ENCODE peak calls at places on chromosome 18, in ten cellular contexts. U, S, H, M, Q, B, D, Y, G and N are unnamed samples.

GRCh38 chr18:11004294-11004693 is 145.1 kb downstream of the PIEZO2 start:
- DNase-seq in S (peak; percentile 48), Q (no peak), Y (no peak), G (no peak), M (no peak), B (no peak), H (no peak), U (no peak), D (no peak), N (no peak)

GRCh38 chr18:28032177-28032576 is 144.8 kb downstream of the CDH2 start:
- DNase-seq in Y (no peak), S (no peak), B (no peak), M (no peak), H (no peak), Q (no peak), D (no peak), G (no peak), U (no peak), N (no peak)

GRCh38 chr18:43789234-43790000 is 512.1 kb upstream of the SYT4 start:
- DNase-seq in Y (no peak), B (no peak), U (peak; percentile 23), M (no peak), G (no peak), Q (no peak), D (no peak), S (peak; percentile 73), H (no peak), N (no peak)

GRCh38 chr18:35106845-35107148 is 65.6 kb downstream of the MAPRE2 start:
- DNase-seq in S (no peak), Q (no peak), D (no peak), H (no peak), G (no peak), U (no peak), B (no peak), Y (no peak), M (no peak), N (peak; percentile 44)

GRCh38 chr18:6280344-6280743 is 134.4 kb downstream of the L3MBTL4 start:
- DNase-seq in G (no peak), M (no peak), Y (no peak), H (no peak), B (no peak), U (no peak), S (no peak), D (no peak), Q (no peak), N (no peak)

GRCh38 chr18:57807336-57808117 is 4.4 kb upstream of the ATP8B1 start:
- DNase-seq in Y (no peak), M (no peak), U (no peak), G (no peak), D (no peak), B (no peak), H (no peak), Q (no peak), S (peak; percentile 77), N (no peak)

GRCh38 chr18:45617284-45617683 is 2.0 kb downstream of the SLC14A2 start:
- DNase-seq in D (peak; percentile 38), M (peak; percentile 88), B (peak; percentile 85), Y (no peak), G (no peak), U (no peak), H (no peak), S (peak; percentile 92), Q (no peak), N (no peak)

GRCh38 chr18:8367217-8367988 is 241.8 kb upstream of the RAB12 start:
- DNase-seq in U (peak; percentile 90), S (no peak), G (peak; percentile 57), Y (no peak), M (no peak), H (peak; percentile 2), B (peak; percentile 70), Q (peak; percentile 55), D (peak; percentile 90), N (peak; percentile 39)

GRCh38 chr18:711693-712400 is 583 bp downstream of the ENOSF1 start:
- DNase-seq in D (peak; percentile 55), Y (peak; percentile 53), G (no peak), S (peak; percentile 96), B (peak; percentile 76), H (peak; percentile 55), Q (peak; percentile 78), M (peak; percentile 79), U (peak; percentile 56), N (peak; percentile 79)

GRCh38 chr18:47737198-47737830 is 193.1 kb downstream of the SMAD2 start:
- DNase-seq in S (no peak), D (no peak), B (no peak), U (no peak), G (no peak), H (no peak), Y (no peak), Q (no peak), M (no peak), N (no peak)

GRCh38 chr18:27202771-27203170 is 17.7 kb upstream of the CHST9 start:
- DNase-seq in S (no peak), Y (no peak), D (no peak), H (no peak), B (no peak), M (no peak), G (no peak), Q (no peak), U (no peak), N (no peak)

GRCh38 chr18:36798738-36799473 is 29.9 kb downstream of the TPGS2 start:
- DNase-seq in U (peak; percentile 76), H (no peak), S (no peak), M (no peak), B (no peak), G (no peak), Q (no peak), Y (no peak), D (no peak), N (no peak)

GRCh38 chr18:9695605-9696004 is 12.5 kb upstream of the RAB31 start:
- DNase-seq in B (no peak), H (no peak), D (peak; percentile 32), S (no peak), G (no peak), U (no peak), Q (no peak), Y (no peak), M (no peak), N (no peak)

GRCh38 chr18:50560681-50561629 is 1.1 kb downstream of the MAPK4 start:
- DNase-seq in G (no peak), D (peak; percentile 78), B (no peak), S (no peak), Y (no peak), U (peak; percentile 61), M (no peak), Q (peak; percentile 64), H (no peak), N (no peak)

GRCh38 chr18:59383831-59384230 is 24.8 kb upstream of the LMAN1 start:
- DNase-seq in B (no peak), D (no peak), G (no peak), S (no peak), H (no peak), U (peak; percentile 89), Q (no peak), M (no peak), Y (no peak), N (no peak)

GRCh38 chr18:62944454-62944853 is 229.1 kb downstream of the PHLPP1 start:
- DNase-seq in Q (no peak), D (no peak), S (peak; percentile 20), U (no peak), H (no peak), M (no peak), G (no peak), B (no peak), Y (no peak), N (no peak)

GRCh38 chr18:42340423-42341009 is 385.5 kb downstream of the PIK3C3 start:
- DNase-seq in Y (no peak), G (no peak), M (no peak), Q (no peak), B (no peak), D (no peak), H (no peak), S (no peak), U (no peak), N (no peak)

GRCh38 chr18:37385846-37386435 is 179.7 kb downstream of the CELF4 start:
- DNase-seq in G (no peak), U (peak; percentile 56), Y (no peak), D (no peak), S (peak; percentile 58), B (no peak), Q (no peak), M (no peak), H (no peak), N (peak; percentile 18)

GRCh38 chr18:26579941-26580618 is 31.7 kb upstream of the KCTD1 start:
- DNase-seq in B (no peak), G (no peak), D (no peak), U (no peak), S (no peak), H (no peak), Y (no peak), Q (peak; percentile 62), M (no peak), N (no peak)

DNA sequence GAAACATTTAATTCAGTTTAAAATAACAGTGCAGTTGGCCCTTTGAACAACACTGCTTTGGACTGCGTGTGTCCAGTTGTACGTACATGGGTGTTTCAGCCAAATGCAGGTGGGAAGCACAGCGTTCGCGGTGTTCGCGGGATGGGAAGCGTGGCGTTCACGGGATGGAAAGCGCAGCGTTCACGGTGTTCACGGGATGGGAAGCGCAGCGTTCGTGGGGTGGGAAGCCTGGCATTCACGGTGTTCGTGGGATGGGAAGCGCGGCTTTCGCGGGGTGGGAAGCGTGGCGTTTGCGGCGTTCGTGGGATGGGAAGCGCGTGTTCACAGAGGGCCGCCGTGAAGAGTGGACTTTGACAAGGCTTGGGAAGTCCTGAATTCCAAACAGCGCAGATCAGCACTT is 47.6 kb downstream of the CTDP1 start:
- DNase-seq in H (no peak), M (no peak), Y (no peak), G (no peak), S (no peak), Q (no peak), B (no peak), U (no peak), D (peak; percentile 59), N (no peak)
- H3K36me3 ChIP-seq in H (peaks cover 75% of the 10 kb centered on the region), M (no peaks in the 10 kb centered on the region), Y (peaks cover 4% of the 10 kb centered on the region), G (peaks cover 20% of the 10 kb centered on the region), S (peaks cover 18% of the 10 kb centered on the region), Q (peaks cover 17% of the 10 kb centered on the region), B (no peaks in the 10 kb centered on the region), U (peaks cover 10% of the 10 kb centered on the region), D (peaks cover 60% of the 10 kb centered on the region), N (peaks cover 62% of the 10 kb centered on the region)

GRCh38 chr18:51637881-51638280 is 440.4 kb upstream of the MEX3C start:
- DNase-seq in Q (no peak), G (no peak), B (no peak), Y (no peak), U (no peak), S (no peak), D (no peak), H (no peak), M (no peak), N (no peak)
- H3K9me3 ChIP-seq in Q (no peaks in the 10 kb centered on the region), G (peaks cover 3% of the 10 kb centered on the region), B (peaks cover 4% of the 10 kb centered on the region), Y (no peaks in the 10 kb centered on the region), U (peaks cover 29% of the 10 kb centered on the region), S (no peaks in the 10 kb centered on the region), D (no peaks in the 10 kb centered on the region), H (no peaks in the 10 kb centered on the region), M (no peaks in the 10 kb centered on the region), N (no peaks in the 10 kb centered on the region)

GRCh38 chr18:22951823-22952222 is 18.7 kb downstream of the RBBP8 start:
- DNase-seq in Y (no peak), S (no peak), D (no peak), M (no peak), Q (no peak), U (no peak), G (no peak), B (no peak), H (no peak), N (no peak)
- H3K36me3 ChIP-seq in Y (peaks cover 29% of the 10 kb centered on the region), S (no peaks in the 10 kb centered on the region), D (peaks cover 27% of the 10 kb centered on the region), M (no peaks in the 10 kb centered on the region), Q (no peaks in the 10 kb centered on the region), U (peaks cover 32% of the 10 kb centered on the region), G (no peaks in the 10 kb centered on the region), B (no peaks in the 10 kb centered on the region), H (no peaks in the 10 kb centered on the region), N (no peaks in the 10 kb centered on the region)

GRCh38 chr18:49189772-49190171 is 239.0 kb upstream of the SMAD7 start:
- DNase-seq in S (no peak), Y (no peak), Q (no peak), B (no peak), D (no peak), H (no peak), M (no peak), G (no peak), U (no peak), N (no peak)
- H3K9me3 ChIP-seq in S (no peaks in the 10 kb centered on the region), Y (no peaks in the 10 kb centered on the region), Q (no peaks in the 10 kb centered on the region), B (no peaks in the 10 kb centered on the region), D (no peaks in the 10 kb centered on the region), H (no peaks in the 10 kb centered on the region), M (no peaks in the 10 kb centered on the region), G (no peaks in the 10 kb centered on the region), U (no peaks in the 10 kb centered on the region), N (no peaks in the 10 kb centered on the region)